ENCODE peak calls at places on chromosomes 12 and 14, in four cellular contexts. Q is A549, L is stomach, Y is H1. F is an unnamed sample.
A peak's percentile ranks its signal among the peaks of the same experiment; 100 is the strongest.

GRCh38 chr12:31118347-31118830 is 44.7 kb downstream of the DDX11 start:
- DNase-seq in Q (peak; percentile 48), L (no peak), Y (no peak), F (no peak)

GRCh38 chr12:11862794-11863193 is 207.9 kb upstream of the BCL2L14 start:
- DNase-seq in Q (no peak), L (no peak), Y (no peak), F (no peak)

GRCh38 chr14:98953544-98954346 is 318.3 kb downstream of the BCL11B start:
- DNase-seq in Q (peak; percentile 70), L (peak; percentile 52), Y (no peak), F (peak; percentile 59)

GRCh38 chr14:90483551-90483950 is 86.7 kb downstream of the CALM1 start:
- DNase-seq in Q (no peak), L (peak; percentile 67), Y (no peak), F (peak; percentile 49)

GRCh38 chr14:105900398-105901160 is 374.2 kb downstream of the TMEM121 start:
- DNase-seq in Q (no peak), L (no peak), Y (no peak), F (no peak)

GRCh38 chr14:86787782-86788181 is 1205.2 kb downstream of the GALC start:
- DNase-seq in Q (no peak), L (no peak), Y (no peak), F (no peak)

GRCh38 chr14:35643513-35643912 is 109.5 kb downstream of the INSM2 start:
- DNase-seq in Q (no peak), L (no peak), Y (no peak), F (no peak)

GRCh38 chr12:118035194-118036041 is 18.9 kb downstream of the RFC5 start:
- DNase-seq in Q (peak; percentile 62), L (no peak), Y (no peak), F (peak; percentile 16)

GRCh38 chr12:127548123-127548553 is 718.8 kb upstream of the TMEM132C start:
- DNase-seq in Q (no peak), L (no peak), Y (no peak), F (no peak)

DNA sequence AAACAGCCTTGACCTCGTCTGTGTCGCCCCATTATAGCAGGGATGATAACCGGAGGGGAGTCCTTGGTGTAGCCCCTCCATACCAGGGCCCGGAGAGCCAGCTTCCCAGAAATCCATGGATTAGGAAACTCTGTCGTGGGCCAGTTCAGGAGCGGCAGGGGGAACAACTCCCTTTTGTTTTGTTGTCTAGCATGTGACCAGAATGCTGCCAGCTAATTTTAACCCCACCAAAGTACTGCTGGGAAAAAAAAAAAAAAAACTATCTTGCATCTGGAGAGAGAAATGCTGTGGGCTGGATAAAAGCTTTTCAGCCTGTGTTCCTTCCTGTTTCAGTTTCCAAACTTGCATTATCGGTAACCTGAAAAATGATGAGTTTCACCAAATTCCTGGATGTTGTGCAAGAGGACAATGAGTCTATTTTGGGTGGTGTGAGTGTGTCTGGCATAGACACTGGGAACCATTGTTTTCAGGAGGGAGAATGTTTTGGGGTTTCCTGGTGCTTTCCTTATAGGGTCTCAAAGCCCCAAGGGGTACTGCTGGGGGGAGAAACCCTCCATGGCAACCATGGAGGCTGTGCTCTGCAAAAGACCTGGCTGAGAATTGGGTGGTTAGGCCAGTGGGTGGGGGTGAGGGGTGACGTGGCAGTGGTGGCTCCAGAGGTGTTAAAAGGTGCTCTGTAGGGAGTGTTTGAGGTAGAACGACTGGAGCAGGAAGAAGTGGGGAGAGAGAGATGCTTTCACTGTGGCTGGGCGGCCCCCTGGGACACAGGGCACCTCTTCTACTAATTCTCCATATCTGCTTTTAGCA is 14.9 kb upstream of the IRF2BPL start:
- DNase-seq in Q (peak; percentile 49), L (no peak), Y (no peak), F (no peak)
- TF ChIP-seq EP300 in Q (peak; percentile 17), L (peak; percentile 13), Y (no peak), F (peak; percentile 72)

DNA sequence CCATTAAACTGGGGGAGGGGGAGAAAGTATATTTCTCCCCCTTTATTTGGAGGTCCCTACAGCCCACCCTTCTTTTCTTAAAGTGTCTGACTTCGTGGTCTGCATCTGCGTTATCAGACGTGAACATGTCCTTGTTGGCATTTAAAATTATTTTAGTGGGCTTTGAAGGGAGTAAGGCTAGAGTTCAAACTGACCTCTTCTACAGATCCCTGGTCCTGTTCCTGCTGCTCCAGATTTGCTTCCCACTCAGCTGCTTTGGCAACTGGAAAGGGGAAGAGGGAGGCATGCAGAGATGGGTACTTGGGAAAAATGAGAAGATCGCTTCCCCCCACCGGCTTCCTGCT is 611 bp upstream of the SIX6 start:
- DNase-seq in Q (no peak), L (no peak), Y (no peak), F (no peak)
- TF ChIP-seq CTCF in Q (no peak), L (no peak), Y (no peak), F (no peak)

GRCh38 chr14:100283984-100284881 is 22.0 kb downstream of the SLC25A29 start:
- DNase-seq in Q (no peak), L (peak; percentile 22), Y (no peak), F (peak; percentile 8)
- H3K4me3 ChIP-seq in Q (peak overlapping the region; percentile 67), L (peak overlapping the region; percentile 79), Y (no peak overlapping the region), F (peak overlapping the region; percentile 86)

GRCh38 chr12:93020225-93020997 is 91.3 kb upstream of the EEA1 start:
- DNase-seq in Q (no peak), L (peak; percentile 85), Y (no peak), F (peak; percentile 84)
- TF ChIP-seq EP300 in Q (no peak), L (no peak), Y (no peak), F (no peak)

GRCh38 chr14:72433511-72433910 is 460.4 kb downstream of the DPF3 start:
- DNase-seq in Q (peak; percentile 22), L (no peak), Y (no peak), F (no peak)
- TF ChIP-seq CTCF in Q (no peak), L (no peak), Y (no peak), F (no peak)

GRCh38 chr12:94832780-94833760 is 170.4 kb downstream of the NDUFA12 start:
- DNase-seq in Q (no peak), L (no peak), Y (peak; percentile 38), F (no peak)
- H3K4me3 ChIP-seq in Q (no peak overlapping the region), L (no peak overlapping the region), Y (no peak overlapping the region), F (no peak overlapping the region)

GRCh38 chr14:101363261-101363555 is 198.1 kb upstream of the DIO3 start:
- DNase-seq in Q (no peak), L (no peak), Y (no peak), F (no peak)
- TF ChIP-seq EP300 in Q (no peak), L (no peak), Y (no peak), F (no peak)

GRCh38 chr12:55966408-55967281 is at the start of gene CDK2:
- DNase-seq in Q (peak; percentile 79), L (peak; percentile 97), Y (no peak), F (peak; percentile 97)

GRCh38 chr12:55972045-55972843 is 1.6 kb upstream of the RAB5B start:
- DNase-seq in Q (peak; percentile 39), L (no peak), Y (no peak), F (no peak)

GRCh38 chr12:55965941-55966407 is at the start of gene PMEL:
- DNase-seq in Q (no peak), L (no peak), Y (no peak), F (no peak)

GRCh38 chr12:55970775-55971174 is 3.1 kb upstream of the RAB5B start:
- DNase-seq in Q (no peak), L (no peak), Y (no peak), F (no peak)

DNA sequence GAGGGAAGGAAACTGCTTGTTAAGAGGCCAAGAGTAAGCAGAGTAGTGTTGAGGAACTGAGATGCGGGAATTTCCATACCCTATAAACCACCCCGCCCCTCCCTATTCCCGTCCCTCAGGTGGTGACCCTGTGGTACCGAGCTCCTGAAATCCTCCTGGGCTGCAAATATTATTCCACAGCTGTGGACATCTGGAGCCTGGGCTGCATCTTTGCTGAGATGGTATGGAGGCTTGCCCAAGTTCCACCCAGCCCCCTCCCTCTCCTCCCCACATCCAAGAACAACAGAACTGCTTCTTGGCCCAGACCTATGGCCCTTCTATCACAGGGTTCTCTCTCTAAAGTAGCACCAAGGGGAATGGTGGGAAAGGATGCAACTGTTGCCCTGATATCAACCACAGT is 2.7 kb downstream of the CDK2 start:
- DNase-seq in Q (no peak), L (no peak), Y (no peak), F (no peak)
- TF ChIP-seq CTCF in Q (no peak), L (no peak), Y (no peak), F (no peak)

DNA sequence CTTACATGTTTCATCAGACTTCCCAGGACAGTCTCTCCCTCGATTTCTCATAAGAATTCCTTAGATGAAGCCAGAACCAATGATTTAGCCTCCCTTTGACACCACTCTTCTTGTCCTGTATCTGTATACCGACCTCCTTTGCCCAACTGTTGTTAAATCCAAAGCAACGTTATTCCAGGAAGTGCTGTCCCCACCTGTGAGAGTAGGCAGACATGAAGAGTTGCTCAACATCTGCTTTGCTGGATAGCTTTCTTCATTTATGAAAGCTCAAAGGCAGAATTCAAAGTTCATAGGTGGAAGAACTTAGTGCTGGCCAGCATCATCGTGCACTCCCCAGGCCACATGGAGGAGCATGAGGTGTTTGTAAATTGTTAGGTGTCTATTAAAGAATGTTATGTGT is 55.6 kb downstream of the GTF2A1 start:
- DNase-seq in Q (no peak), L (no peak), Y (no peak), F (no peak)
- H3K4me3 ChIP-seq in Q (no peak overlapping the region), L (no peak overlapping the region), Y (no peak overlapping the region), F (no peak overlapping the region)

GRCh38 chr14:51455041-51455835 is 196.5 kb upstream of the FRMD6 start:
- DNase-seq in Q (no peak), L (no peak), Y (no peak), F (no peak)

GRCh38 chr14:51460051-51460450 is 191.7 kb upstream of the FRMD6 start:
- DNase-seq in Q (no peak), L (no peak), Y (no peak), F (no peak)

GRCh38 chr14:51458563-51458955 is 193.2 kb upstream of the FRMD6 start:
- DNase-seq in Q (no peak), L (no peak), Y (no peak), F (no peak)

GRCh38 chr14:51454351-51454750 is 197.4 kb upstream of the FRMD6 start:
- DNase-seq in Q (no peak), L (no peak), Y (no peak), F (no peak)

GRCh38 chr14:51457858-51458562 is 193.7 kb upstream of the FRMD6 start:
- DNase-seq in Q (no peak), L (no peak), Y (no peak), F (no peak)
- TF ChIP-seq EP300 in Q (no peak), L (no peak), Y (no peak), F (no peak)

F was measured in transverse colon.